ENCODE peak calls at places on chromosome 11, in seven cellular contexts. Z is fibroblast of lung, V is uterus, L is transverse colon, W is left cardiac atrium, P is GM19239, F is heart left ventricle. Y is an unnamed sample.

GRCh38 chr11:132992838-132993680 is 539.2 kb downstream of the OPCML start:
- DNase-seq in Z (peak), V (no peak), W (no peak), P (no peak), L (no peak), F (no peak), Y (no peak)

GRCh38 chr11:44065161-44065571 is 904 bp upstream of the ACCS start:
- DNase-seq in W (no peak), L (no peak), F (no peak), V (no peak), P (no peak), Z (no peak), Y (no peak)

GRCh38 chr11:94805994-94806393 is 37.8 kb downstream of the AMOTL1 start:
- DNase-seq in W (peak), V (no peak), P (no peak), L (no peak), F (no peak), Z (peak), Y (no peak)

GRCh38 chr11:126631399-126631798 is 275.9 kb downstream of the ST3GAL4 start:
- DNase-seq in P (no peak), L (no peak), Z (no peak), W (no peak), F (no peak), V (no peak), Y (no peak)

GRCh38 chr11:9760180-9760550 is 96.3 kb downstream of the SWAP70 start:
- DNase-seq in Z (peak), L (peak), V (peak), W (peak), P (no peak), F (peak), Y (no peak)

GRCh38 chr11:67316882-67317364 is 13.6 kb downstream of the SSH3 start:
- DNase-seq in P (peak), W (no peak), L (no peak), V (no peak), F (no peak), Z (peak), Y (no peak)

GRCh38 chr11:94657629-94658028 is 90.5 kb downstream of the PIWIL4 start:
- DNase-seq in L (no peak), V (no peak), Z (no peak), P (no peak), F (no peak), W (no peak), Y (no peak)

GRCh38 chr11:126989942-126990715 is 10.4 kb downstream of the KIRREL3 start:
- DNase-seq in W (peak), L (peak), V (peak), F (peak), P (peak), Z (peak), Y (peak)

GRCh38 chr11:746289-747175 is 732 bp upstream of the TALDO1 start:
- DNase-seq in F (no peak), V (no peak), Z (peak), P (no peak), L (no peak), W (no peak), Y (no peak)

Y was measured in activated B cell treated with CpG ODN at 0.5 μM for 24 hours.